ENCODE peak calls at places on chromosomes 5 and 9, in eight cellular contexts. One of them, this sample, is unnamed.

GRCh38 chr5:97915101-97915500 is 732.1 kb upstream of the RIOK2 start:
- DNase-seq in activated T-helper 1 cell treated with Interleukin-2 at 50 U/mL for 16 hours: no peak
- DNase-seq in stimulated activated CD8-positive, alpha-beta memory T cell treated with anti-CD3 and anti-CD28 coated beads, Interleukin-12 subunit alpha, Interleukin-12 subunit beta, amount 100 ng/mL, for 1 hour: no peak
- DNase-seq in stimulated activated CD4-positive, alpha-beta T cell treated with anti-CD3 and anti-CD28 coated beads, Interleukin-12 subunit alpha, Interleukin-12 subunit beta, amount 100 ng/mL, for 4 hours: no peak
- DNase-seq in cardiac septum: no peak
- DNase-seq in HFF-Myc: no peak
- DNase-seq in OCI-LY7: no peak
- DNase-seq in iPS-NIHi11: no peak
- DNase-seq in this sample: no peak

GRCh38 chr9:90546200-90546599 is 96.4 kb downstream of the DIRAS2 start:
- DNase-seq in activated T-helper 1 cell treated with Interleukin-2 at 50 U/mL for 16 hours: no peak
- DNase-seq in stimulated activated CD8-positive, alpha-beta memory T cell treated with anti-CD3 and anti-CD28 coated beads, Interleukin-12 subunit alpha, Interleukin-12 subunit beta, amount 100 ng/mL, for 1 hour: no peak
- DNase-seq in stimulated activated CD4-positive, alpha-beta T cell treated with anti-CD3 and anti-CD28 coated beads, Interleukin-12 subunit alpha, Interleukin-12 subunit beta, amount 100 ng/mL, for 4 hours: no peak
- DNase-seq in cardiac septum: no peak
- DNase-seq in HFF-Myc: peak
- DNase-seq in OCI-LY7: no peak
- DNase-seq in iPS-NIHi11: peak
- DNase-seq in this sample: peak

GRCh38 chr9:122145462-122145861 is 14.1 kb downstream of the NDUFA8 start:
- DNase-seq in activated T-helper 1 cell treated with Interleukin-2 at 50 U/mL for 16 hours: no peak
- DNase-seq in stimulated activated CD8-positive, alpha-beta memory T cell treated with anti-CD3 and anti-CD28 coated beads, Interleukin-12 subunit alpha, Interleukin-12 subunit beta, amount 100 ng/mL, for 1 hour: no peak
- DNase-seq in stimulated activated CD4-positive, alpha-beta T cell treated with anti-CD3 and anti-CD28 coated beads, Interleukin-12 subunit alpha, Interleukin-12 subunit beta, amount 100 ng/mL, for 4 hours: no peak
- DNase-seq in cardiac septum: no peak
- DNase-seq in HFF-Myc: no peak
- DNase-seq in OCI-LY7: no peak
- DNase-seq in iPS-NIHi11: no peak
- DNase-seq in this sample: no peak

GRCh38 chr9:109113892-109114609 is 5.7 kb downstream of the TMEM245 start:
- DNase-seq in activated T-helper 1 cell treated with Interleukin-2 at 50 U/mL for 16 hours: no peak
- DNase-seq in stimulated activated CD8-positive, alpha-beta memory T cell treated with anti-CD3 and anti-CD28 coated beads, Interleukin-12 subunit alpha, Interleukin-12 subunit beta, amount 100 ng/mL, for 1 hour: no peak
- DNase-seq in stimulated activated CD4-positive, alpha-beta T cell treated with anti-CD3 and anti-CD28 coated beads, Interleukin-12 subunit alpha, Interleukin-12 subunit beta, amount 100 ng/mL, for 4 hours: no peak
- DNase-seq in cardiac septum: no peak
- DNase-seq in HFF-Myc: no peak
- DNase-seq in OCI-LY7: no peak
- DNase-seq in iPS-NIHi11: no peak
- DNase-seq in this sample: no peak

GRCh38 chr5:125455041-125455440 is 708.6 kb upstream of the ZNF608 start:
- DNase-seq in activated T-helper 1 cell treated with Interleukin-2 at 50 U/mL for 16 hours: no peak
- DNase-seq in stimulated activated CD8-positive, alpha-beta memory T cell treated with anti-CD3 and anti-CD28 coated beads, Interleukin-12 subunit alpha, Interleukin-12 subunit beta, amount 100 ng/mL, for 1 hour: no peak
- DNase-seq in stimulated activated CD4-positive, alpha-beta T cell treated with anti-CD3 and anti-CD28 coated beads, Interleukin-12 subunit alpha, Interleukin-12 subunit beta, amount 100 ng/mL, for 4 hours: no peak
- DNase-seq in cardiac septum: no peak
- DNase-seq in HFF-Myc: no peak
- DNase-seq in OCI-LY7: no peak
- DNase-seq in iPS-NIHi11: no peak
- DNase-seq in this sample: no peak

GRCh38 chr5:10442581-10442980 is 902 bp downstream of the ROPN1L start:
- DNase-seq in activated T-helper 1 cell treated with Interleukin-2 at 50 U/mL for 16 hours: no peak
- DNase-seq in stimulated activated CD8-positive, alpha-beta memory T cell treated with anti-CD3 and anti-CD28 coated beads, Interleukin-12 subunit alpha, Interleukin-12 subunit beta, amount 100 ng/mL, for 1 hour: no peak
- DNase-seq in stimulated activated CD4-positive, alpha-beta T cell treated with anti-CD3 and anti-CD28 coated beads, Interleukin-12 subunit alpha, Interleukin-12 subunit beta, amount 100 ng/mL, for 4 hours: no peak
- DNase-seq in cardiac septum: no peak
- DNase-seq in HFF-Myc: no peak
- DNase-seq in OCI-LY7: no peak
- DNase-seq in iPS-NIHi11: no peak
- DNase-seq in this sample: no peak

GRCh38 chr5:149018909-149019443 is 43.9 kb downstream of the SH3TC2 start:
- DNase-seq in activated T-helper 1 cell treated with Interleukin-2 at 50 U/mL for 16 hours: no peak
- DNase-seq in stimulated activated CD8-positive, alpha-beta memory T cell treated with anti-CD3 and anti-CD28 coated beads, Interleukin-12 subunit alpha, Interleukin-12 subunit beta, amount 100 ng/mL, for 1 hour: no peak
- DNase-seq in stimulated activated CD4-positive, alpha-beta T cell treated with anti-CD3 and anti-CD28 coated beads, Interleukin-12 subunit alpha, Interleukin-12 subunit beta, amount 100 ng/mL, for 4 hours: no peak
- DNase-seq in cardiac septum: no peak
- DNase-seq in HFF-Myc: no peak
- DNase-seq in OCI-LY7: no peak
- DNase-seq in iPS-NIHi11: no peak
- DNase-seq in this sample: no peak

GRCh38 chr9:77013932-77014596 is 5.4 kb upstream of the FOXB2 start:
- DNase-seq in activated T-helper 1 cell treated with Interleukin-2 at 50 U/mL for 16 hours: no peak
- DNase-seq in stimulated activated CD8-positive, alpha-beta memory T cell treated with anti-CD3 and anti-CD28 coated beads, Interleukin-12 subunit alpha, Interleukin-12 subunit beta, amount 100 ng/mL, for 1 hour: no peak
- DNase-seq in stimulated activated CD4-positive, alpha-beta T cell treated with anti-CD3 and anti-CD28 coated beads, Interleukin-12 subunit alpha, Interleukin-12 subunit beta, amount 100 ng/mL, for 4 hours: no peak
- DNase-seq in cardiac septum: no peak
- DNase-seq in HFF-Myc: no peak
- DNase-seq in OCI-LY7: no peak
- DNase-seq in iPS-NIHi11: peak
- DNase-seq in this sample: no peak

GRCh38 chr5:38446029-38446522 is 110.4 kb downstream of the LIFR start:
- DNase-seq in activated T-helper 1 cell treated with Interleukin-2 at 50 U/mL for 16 hours: no peak
- DNase-seq in stimulated activated CD8-positive, alpha-beta memory T cell treated with anti-CD3 and anti-CD28 coated beads, Interleukin-12 subunit alpha, Interleukin-12 subunit beta, amount 100 ng/mL, for 1 hour: no peak
- DNase-seq in stimulated activated CD4-positive, alpha-beta T cell treated with anti-CD3 and anti-CD28 coated beads, Interleukin-12 subunit alpha, Interleukin-12 subunit beta, amount 100 ng/mL, for 4 hours: no peak
- DNase-seq in cardiac septum: peak
- DNase-seq in HFF-Myc: no peak
- DNase-seq in OCI-LY7: no peak
- DNase-seq in iPS-NIHi11: no peak
- DNase-seq in this sample: no peak

GRCh38 chr5:142829821-142830220 is 59.6 kb downstream of the ARHGAP26 start:
- DNase-seq in activated T-helper 1 cell treated with Interleukin-2 at 50 U/mL for 16 hours: no peak
- DNase-seq in stimulated activated CD8-positive, alpha-beta memory T cell treated with anti-CD3 and anti-CD28 coated beads, Interleukin-12 subunit alpha, Interleukin-12 subunit beta, amount 100 ng/mL, for 1 hour: no peak
- DNase-seq in stimulated activated CD4-positive, alpha-beta T cell treated with anti-CD3 and anti-CD28 coated beads, Interleukin-12 subunit alpha, Interleukin-12 subunit beta, amount 100 ng/mL, for 4 hours: no peak
- DNase-seq in cardiac septum: no peak
- DNase-seq in HFF-Myc: no peak
- DNase-seq in OCI-LY7: no peak
- DNase-seq in iPS-NIHi11: no peak
- DNase-seq in this sample: no peak

GRCh38 chr5:61817472-61818326 is 485.6 kb downstream of the ZSWIM6 start:
- DNase-seq in activated T-helper 1 cell treated with Interleukin-2 at 50 U/mL for 16 hours: no peak
- DNase-seq in stimulated activated CD8-positive, alpha-beta memory T cell treated with anti-CD3 and anti-CD28 coated beads, Interleukin-12 subunit alpha, Interleukin-12 subunit beta, amount 100 ng/mL, for 1 hour: no peak
- DNase-seq in stimulated activated CD4-positive, alpha-beta T cell treated with anti-CD3 and anti-CD28 coated beads, Interleukin-12 subunit alpha, Interleukin-12 subunit beta, amount 100 ng/mL, for 4 hours: no peak
- DNase-seq in cardiac septum: no peak
- DNase-seq in HFF-Myc: no peak
- DNase-seq in OCI-LY7: no peak
- DNase-seq in iPS-NIHi11: peak
- DNase-seq in this sample: peak

GRCh38 chr5:109876941-109877669 is 187.4 kb downstream of the MAN2A1 start:
- DNase-seq in activated T-helper 1 cell treated with Interleukin-2 at 50 U/mL for 16 hours: no peak
- DNase-seq in stimulated activated CD8-positive, alpha-beta memory T cell treated with anti-CD3 and anti-CD28 coated beads, Interleukin-12 subunit alpha, Interleukin-12 subunit beta, amount 100 ng/mL, for 1 hour: no peak
- DNase-seq in stimulated activated CD4-positive, alpha-beta T cell treated with anti-CD3 and anti-CD28 coated beads, Interleukin-12 subunit alpha, Interleukin-12 subunit beta, amount 100 ng/mL, for 4 hours: no peak
- DNase-seq in cardiac septum: no peak
- DNase-seq in HFF-Myc: no peak
- DNase-seq in OCI-LY7: no peak
- DNase-seq in iPS-NIHi11: no peak
- DNase-seq in this sample: no peak

GRCh38 chr5:32973646-32974045 is 262.5 kb downstream of the NPR3 start:
- DNase-seq in activated T-helper 1 cell treated with Interleukin-2 at 50 U/mL for 16 hours: no peak
- DNase-seq in stimulated activated CD8-positive, alpha-beta memory T cell treated with anti-CD3 and anti-CD28 coated beads, Interleukin-12 subunit alpha, Interleukin-12 subunit beta, amount 100 ng/mL, for 1 hour: no peak
- DNase-seq in stimulated activated CD4-positive, alpha-beta T cell treated with anti-CD3 and anti-CD28 coated beads, Interleukin-12 subunit alpha, Interleukin-12 subunit beta, amount 100 ng/mL, for 4 hours: no peak
- DNase-seq in cardiac septum: no peak
- DNase-seq in HFF-Myc: no peak
- DNase-seq in OCI-LY7: no peak
- DNase-seq in iPS-NIHi11: no peak
- DNase-seq in this sample: no peak

GRCh38 chr9:126248680-126249079 is 77.9 kb upstream of the MVB12B start:
- DNase-seq in activated T-helper 1 cell treated with Interleukin-2 at 50 U/mL for 16 hours: no peak
- DNase-seq in stimulated activated CD8-positive, alpha-beta memory T cell treated with anti-CD3 and anti-CD28 coated beads, Interleukin-12 subunit alpha, Interleukin-12 subunit beta, amount 100 ng/mL, for 1 hour: no peak
- DNase-seq in stimulated activated CD4-positive, alpha-beta T cell treated with anti-CD3 and anti-CD28 coated beads, Interleukin-12 subunit alpha, Interleukin-12 subunit beta, amount 100 ng/mL, for 4 hours: no peak
- DNase-seq in cardiac septum: no peak
- DNase-seq in HFF-Myc: no peak
- DNase-seq in OCI-LY7: no peak
- DNase-seq in iPS-NIHi11: no peak
- DNase-seq in this sample: no peak

GRCh38 chr9:13555989-13556500 is 276.6 kb upstream of the MPDZ start:
- DNase-seq in activated T-helper 1 cell treated with Interleukin-2 at 50 U/mL for 16 hours: no peak
- DNase-seq in stimulated activated CD8-positive, alpha-beta memory T cell treated with anti-CD3 and anti-CD28 coated beads, Interleukin-12 subunit alpha, Interleukin-12 subunit beta, amount 100 ng/mL, for 1 hour: no peak
- DNase-seq in stimulated activated CD4-positive, alpha-beta T cell treated with anti-CD3 and anti-CD28 coated beads, Interleukin-12 subunit alpha, Interleukin-12 subunit beta, amount 100 ng/mL, for 4 hours: no peak
- DNase-seq in cardiac septum: no peak
- DNase-seq in HFF-Myc: no peak
- DNase-seq in OCI-LY7: no peak
- DNase-seq in iPS-NIHi11: no peak
- DNase-seq in this sample: no peak

GRCh38 chr9:37026936-37027581 is 7.0 kb downstream of the PAX5 start:
- DNase-seq in activated T-helper 1 cell treated with Interleukin-2 at 50 U/mL for 16 hours: no peak
- DNase-seq in stimulated activated CD8-positive, alpha-beta memory T cell treated with anti-CD3 and anti-CD28 coated beads, Interleukin-12 subunit alpha, Interleukin-12 subunit beta, amount 100 ng/mL, for 1 hour: no peak
- DNase-seq in stimulated activated CD4-positive, alpha-beta T cell treated with anti-CD3 and anti-CD28 coated beads, Interleukin-12 subunit alpha, Interleukin-12 subunit beta, amount 100 ng/mL, for 4 hours: no peak
- DNase-seq in cardiac septum: no peak
- DNase-seq in HFF-Myc: no peak
- DNase-seq in OCI-LY7: peak
- DNase-seq in iPS-NIHi11: no peak
- DNase-seq in this sample: no peak

GRCh38 chr5:32827981-32828380 is 116.9 kb downstream of the NPR3 start:
- DNase-seq in activated T-helper 1 cell treated with Interleukin-2 at 50 U/mL for 16 hours: no peak
- DNase-seq in stimulated activated CD8-positive, alpha-beta memory T cell treated with anti-CD3 and anti-CD28 coated beads, Interleukin-12 subunit alpha, Interleukin-12 subunit beta, amount 100 ng/mL, for 1 hour: no peak
- DNase-seq in stimulated activated CD4-positive, alpha-beta T cell treated with anti-CD3 and anti-CD28 coated beads, Interleukin-12 subunit alpha, Interleukin-12 subunit beta, amount 100 ng/mL, for 4 hours: no peak
- DNase-seq in cardiac septum: no peak
- DNase-seq in HFF-Myc: no peak
- DNase-seq in OCI-LY7: no peak
- DNase-seq in iPS-NIHi11: no peak
- DNase-seq in this sample: no peak

GRCh38 chr9:21559402-21560280 is 77.5 kb upstream of the IFNE start:
- DNase-seq in activated T-helper 1 cell treated with Interleukin-2 at 50 U/mL for 16 hours: peak
- DNase-seq in stimulated activated CD8-positive, alpha-beta memory T cell treated with anti-CD3 and anti-CD28 coated beads, Interleukin-12 subunit alpha, Interleukin-12 subunit beta, amount 100 ng/mL, for 1 hour: no peak
- DNase-seq in stimulated activated CD4-positive, alpha-beta T cell treated with anti-CD3 and anti-CD28 coated beads, Interleukin-12 subunit alpha, Interleukin-12 subunit beta, amount 100 ng/mL, for 4 hours: peak
- DNase-seq in cardiac septum: no peak
- DNase-seq in HFF-Myc: no peak
- DNase-seq in OCI-LY7: no peak
- DNase-seq in iPS-NIHi11: peak
- DNase-seq in this sample: peak

GRCh38 chr5:173242675-173243085 is 7.7 kb upstream of the NKX2-5 start:
- DNase-seq in activated T-helper 1 cell treated with Interleukin-2 at 50 U/mL for 16 hours: no peak
- DNase-seq in stimulated activated CD8-positive, alpha-beta memory T cell treated with anti-CD3 and anti-CD28 coated beads, Interleukin-12 subunit alpha, Interleukin-12 subunit beta, amount 100 ng/mL, for 1 hour: no peak
- DNase-seq in stimulated activated CD4-positive, alpha-beta T cell treated with anti-CD3 and anti-CD28 coated beads, Interleukin-12 subunit alpha, Interleukin-12 subunit beta, amount 100 ng/mL, for 4 hours: no peak
- DNase-seq in cardiac septum: no peak
- DNase-seq in HFF-Myc: no peak
- DNase-seq in OCI-LY7: no peak
- DNase-seq in iPS-NIHi11: no peak
- DNase-seq in this sample: no peak

GRCh38 chr5:150481972-150482406 is 25.9 kb upstream of the NDST1 start:
- DNase-seq in activated T-helper 1 cell treated with Interleukin-2 at 50 U/mL for 16 hours: no peak
- DNase-seq in stimulated activated CD8-positive, alpha-beta memory T cell treated with anti-CD3 and anti-CD28 coated beads, Interleukin-12 subunit alpha, Interleukin-12 subunit beta, amount 100 ng/mL, for 1 hour: no peak
- DNase-seq in stimulated activated CD4-positive, alpha-beta T cell treated with anti-CD3 and anti-CD28 coated beads, Interleukin-12 subunit alpha, Interleukin-12 subunit beta, amount 100 ng/mL, for 4 hours: no peak
- DNase-seq in cardiac septum: no peak
- DNase-seq in HFF-Myc: no peak
- DNase-seq in OCI-LY7: no peak
- DNase-seq in iPS-NIHi11: no peak
- DNase-seq in this sample: no peak

GRCh38 chr5:101418735-101419134 is 515.7 kb upstream of the ST8SIA4 start:
- DNase-seq in activated T-helper 1 cell treated with Interleukin-2 at 50 U/mL for 16 hours: no peak
- DNase-seq in stimulated activated CD8-positive, alpha-beta memory T cell treated with anti-CD3 and anti-CD28 coated beads, Interleukin-12 subunit alpha, Interleukin-12 subunit beta, amount 100 ng/mL, for 1 hour: no peak
- DNase-seq in stimulated activated CD4-positive, alpha-beta T cell treated with anti-CD3 and anti-CD28 coated beads, Interleukin-12 subunit alpha, Interleukin-12 subunit beta, amount 100 ng/mL, for 4 hours: no peak
- DNase-seq in cardiac septum: no peak
- DNase-seq in HFF-Myc: no peak
- DNase-seq in OCI-LY7: no peak
- DNase-seq in iPS-NIHi11: no peak
- DNase-seq in this sample: no peak

GRCh38 chr9:36141761-36142160 is 5.2 kb downstream of the GLIPR2 start:
- DNase-seq in activated T-helper 1 cell treated with Interleukin-2 at 50 U/mL for 16 hours: no peak
- DNase-seq in stimulated activated CD8-positive, alpha-beta memory T cell treated with anti-CD3 and anti-CD28 coated beads, Interleukin-12 subunit alpha, Interleukin-12 subunit beta, amount 100 ng/mL, for 1 hour: no peak
- DNase-seq in stimulated activated CD4-positive, alpha-beta T cell treated with anti-CD3 and anti-CD28 coated beads, Interleukin-12 subunit alpha, Interleukin-12 subunit beta, amount 100 ng/mL, for 4 hours: no peak
- DNase-seq in cardiac septum: no peak
- DNase-seq in HFF-Myc: no peak
- DNase-seq in OCI-LY7: no peak
- DNase-seq in iPS-NIHi11: no peak
- DNase-seq in this sample: no peak

GRCh38 chr5:114335391-114335790 is 26.5 kb upstream of the KCNN2 start:
- DNase-seq in activated T-helper 1 cell treated with Interleukin-2 at 50 U/mL for 16 hours: no peak
- DNase-seq in stimulated activated CD8-positive, alpha-beta memory T cell treated with anti-CD3 and anti-CD28 coated beads, Interleukin-12 subunit alpha, Interleukin-12 subunit beta, amount 100 ng/mL, for 1 hour: no peak
- DNase-seq in stimulated activated CD4-positive, alpha-beta T cell treated with anti-CD3 and anti-CD28 coated beads, Interleukin-12 subunit alpha, Interleukin-12 subunit beta, amount 100 ng/mL, for 4 hours: no peak
- DNase-seq in cardiac septum: no peak
- DNase-seq in HFF-Myc: no peak
- DNase-seq in OCI-LY7: no peak
- DNase-seq in iPS-NIHi11: no peak
- DNase-seq in this sample: no peak

GRCh38 chr5:65440456-65440855 is 41.3 kb downstream of the ADAMTS6 start:
- DNase-seq in activated T-helper 1 cell treated with Interleukin-2 at 50 U/mL for 16 hours: no peak
- DNase-seq in stimulated activated CD8-positive, alpha-beta memory T cell treated with anti-CD3 and anti-CD28 coated beads, Interleukin-12 subunit alpha, Interleukin-12 subunit beta, amount 100 ng/mL, for 1 hour: no peak
- DNase-seq in stimulated activated CD4-positive, alpha-beta T cell treated with anti-CD3 and anti-CD28 coated beads, Interleukin-12 subunit alpha, Interleukin-12 subunit beta, amount 100 ng/mL, for 4 hours: no peak
- DNase-seq in cardiac septum: no peak
- DNase-seq in HFF-Myc: no peak
- DNase-seq in OCI-LY7: no peak
- DNase-seq in iPS-NIHi11: no peak
- DNase-seq in this sample: no peak

GRCh38 chr5:95162231-95162992 is 122.5 kb downstream of the MCTP1 start:
- DNase-seq in activated T-helper 1 cell treated with Interleukin-2 at 50 U/mL for 16 hours: no peak
- DNase-seq in stimulated activated CD8-positive, alpha-beta memory T cell treated with anti-CD3 and anti-CD28 coated beads, Interleukin-12 subunit alpha, Interleukin-12 subunit beta, amount 100 ng/mL, for 1 hour: no peak
- DNase-seq in stimulated activated CD4-positive, alpha-beta T cell treated with anti-CD3 and anti-CD28 coated beads, Interleukin-12 subunit alpha, Interleukin-12 subunit beta, amount 100 ng/mL, for 4 hours: no peak
- DNase-seq in cardiac septum: no peak
- DNase-seq in HFF-Myc: no peak
- DNase-seq in OCI-LY7: no peak
- DNase-seq in iPS-NIHi11: no peak
- DNase-seq in this sample: no peak

GRCh38 chr5:133730866-133731265 is 118.5 kb upstream of the FSTL4 start:
- DNase-seq in activated T-helper 1 cell treated with Interleukin-2 at 50 U/mL for 16 hours: no peak
- DNase-seq in stimulated activated CD8-positive, alpha-beta memory T cell treated with anti-CD3 and anti-CD28 coated beads, Interleukin-12 subunit alpha, Interleukin-12 subunit beta, amount 100 ng/mL, for 1 hour: no peak
- DNase-seq in stimulated activated CD4-positive, alpha-beta T cell treated with anti-CD3 and anti-CD28 coated beads, Interleukin-12 subunit alpha, Interleukin-12 subunit beta, amount 100 ng/mL, for 4 hours: no peak
- DNase-seq in cardiac septum: no peak
- DNase-seq in HFF-Myc: no peak
- DNase-seq in OCI-LY7: no peak
- DNase-seq in iPS-NIHi11: no peak
- DNase-seq in this sample: no peak

GRCh38 chr9:88388886-88389617 is 808 bp downstream of the SPIN1 start:
- DNase-seq in activated T-helper 1 cell treated with Interleukin-2 at 50 U/mL for 16 hours: peak
- DNase-seq in stimulated activated CD8-positive, alpha-beta memory T cell treated with anti-CD3 and anti-CD28 coated beads, Interleukin-12 subunit alpha, Interleukin-12 subunit beta, amount 100 ng/mL, for 1 hour: peak
- DNase-seq in stimulated activated CD4-positive, alpha-beta T cell treated with anti-CD3 and anti-CD28 coated beads, Interleukin-12 subunit alpha, Interleukin-12 subunit beta, amount 100 ng/mL, for 4 hours: peak
- DNase-seq in cardiac septum: peak
- DNase-seq in HFF-Myc: no peak
- DNase-seq in OCI-LY7: peak
- DNase-seq in iPS-NIHi11: peak
- DNase-seq in this sample: peak

GRCh38 chr5:136712628-136713027 is 347.3 kb upstream of the TRPC7 start:
- DNase-seq in activated T-helper 1 cell treated with Interleukin-2 at 50 U/mL for 16 hours: no peak
- DNase-seq in stimulated activated CD8-positive, alpha-beta memory T cell treated with anti-CD3 and anti-CD28 coated beads, Interleukin-12 subunit alpha, Interleukin-12 subunit beta, amount 100 ng/mL, for 1 hour: no peak
- DNase-seq in stimulated activated CD4-positive, alpha-beta T cell treated with anti-CD3 and anti-CD28 coated beads, Interleukin-12 subunit alpha, Interleukin-12 subunit beta, amount 100 ng/mL, for 4 hours: no peak
- DNase-seq in cardiac septum: no peak
- DNase-seq in HFF-Myc: no peak
- DNase-seq in OCI-LY7: no peak
- DNase-seq in iPS-NIHi11: no peak
- DNase-seq in this sample: no peak

GRCh38 chr5:17443333-17444125 is 54.5 kb upstream of the TAF11L2 start:
- DNase-seq in activated T-helper 1 cell treated with Interleukin-2 at 50 U/mL for 16 hours: no peak
- DNase-seq in stimulated activated CD8-positive, alpha-beta memory T cell treated with anti-CD3 and anti-CD28 coated beads, Interleukin-12 subunit alpha, Interleukin-12 subunit beta, amount 100 ng/mL, for 1 hour: no peak
- DNase-seq in stimulated activated CD4-positive, alpha-beta T cell treated with anti-CD3 and anti-CD28 coated beads, Interleukin-12 subunit alpha, Interleukin-12 subunit beta, amount 100 ng/mL, for 4 hours: no peak
- DNase-seq in cardiac septum: peak
- DNase-seq in HFF-Myc: no peak
- DNase-seq in OCI-LY7: no peak
- DNase-seq in iPS-NIHi11: no peak
- DNase-seq in this sample: no peak

GRCh38 chr5:16992006-16992405 is 55.9 kb upstream of the MYO10 start:
- DNase-seq in activated T-helper 1 cell treated with Interleukin-2 at 50 U/mL for 16 hours: no peak
- DNase-seq in stimulated activated CD8-positive, alpha-beta memory T cell treated with anti-CD3 and anti-CD28 coated beads, Interleukin-12 subunit alpha, Interleukin-12 subunit beta, amount 100 ng/mL, for 1 hour: no peak
- DNase-seq in stimulated activated CD4-positive, alpha-beta T cell treated with anti-CD3 and anti-CD28 coated beads, Interleukin-12 subunit alpha, Interleukin-12 subunit beta, amount 100 ng/mL, for 4 hours: no peak
- DNase-seq in cardiac septum: no peak
- DNase-seq in HFF-Myc: no peak
- DNase-seq in OCI-LY7: no peak
- DNase-seq in iPS-NIHi11: no peak
- DNase-seq in this sample: no peak

GRCh38 chr5:96868603-96869371 is 7.5 kb upstream of the ERAP2 start:
- DNase-seq in activated T-helper 1 cell treated with Interleukin-2 at 50 U/mL for 16 hours: no peak
- DNase-seq in stimulated activated CD8-positive, alpha-beta memory T cell treated with anti-CD3 and anti-CD28 coated beads, Interleukin-12 subunit alpha, Interleukin-12 subunit beta, amount 100 ng/mL, for 1 hour: no peak
- DNase-seq in stimulated activated CD4-positive, alpha-beta T cell treated with anti-CD3 and anti-CD28 coated beads, Interleukin-12 subunit alpha, Interleukin-12 subunit beta, amount 100 ng/mL, for 4 hours: no peak
- DNase-seq in cardiac septum: no peak
- DNase-seq in HFF-Myc: no peak
- DNase-seq in OCI-LY7: peak
- DNase-seq in iPS-NIHi11: peak
- DNase-seq in this sample: peak

GRCh38 chr5:90251447-90251846 is 158.1 kb downstream of the CETN3 start:
- DNase-seq in activated T-helper 1 cell treated with Interleukin-2 at 50 U/mL for 16 hours: no peak
- DNase-seq in stimulated activated CD8-positive, alpha-beta memory T cell treated with anti-CD3 and anti-CD28 coated beads, Interleukin-12 subunit alpha, Interleukin-12 subunit beta, amount 100 ng/mL, for 1 hour: no peak
- DNase-seq in stimulated activated CD4-positive, alpha-beta T cell treated with anti-CD3 and anti-CD28 coated beads, Interleukin-12 subunit alpha, Interleukin-12 subunit beta, amount 100 ng/mL, for 4 hours: no peak
- DNase-seq in cardiac septum: no peak
- DNase-seq in HFF-Myc: no peak
- DNase-seq in OCI-LY7: no peak
- DNase-seq in iPS-NIHi11: no peak
- DNase-seq in this sample: no peak

GRCh38 chr9:14865206-14865605 is 45.0 kb downstream of the FREM1 start:
- DNase-seq in activated T-helper 1 cell treated with Interleukin-2 at 50 U/mL for 16 hours: no peak
- DNase-seq in stimulated activated CD8-positive, alpha-beta memory T cell treated with anti-CD3 and anti-CD28 coated beads, Interleukin-12 subunit alpha, Interleukin-12 subunit beta, amount 100 ng/mL, for 1 hour: no peak
- DNase-seq in stimulated activated CD4-positive, alpha-beta T cell treated with anti-CD3 and anti-CD28 coated beads, Interleukin-12 subunit alpha, Interleukin-12 subunit beta, amount 100 ng/mL, for 4 hours: no peak
- DNase-seq in cardiac septum: no peak
- DNase-seq in HFF-Myc: no peak
- DNase-seq in OCI-LY7: no peak
- DNase-seq in iPS-NIHi11: no peak
- DNase-seq in this sample: no peak

GRCh38 chr5:135890867-135891266 is 4.8 kb downstream of the IL9 start:
- DNase-seq in activated T-helper 1 cell treated with Interleukin-2 at 50 U/mL for 16 hours: no peak
- DNase-seq in stimulated activated CD8-positive, alpha-beta memory T cell treated with anti-CD3 and anti-CD28 coated beads, Interleukin-12 subunit alpha, Interleukin-12 subunit beta, amount 100 ng/mL, for 1 hour: no peak
- DNase-seq in stimulated activated CD4-positive, alpha-beta T cell treated with anti-CD3 and anti-CD28 coated beads, Interleukin-12 subunit alpha, Interleukin-12 subunit beta, amount 100 ng/mL, for 4 hours: no peak
- DNase-seq in cardiac septum: no peak
- DNase-seq in HFF-Myc: no peak
- DNase-seq in OCI-LY7: no peak
- DNase-seq in iPS-NIHi11: no peak
- DNase-seq in this sample: no peak